ENCODE peak calls at places on chromosomes 1 and 21, in nine cellular contexts. One of them, this sample, is unnamed.
A peak's percentile ranks its signal among the peaks of the same experiment; 100 is the strongest.

GRCh38 chr1:43978551-43979260 is at the start of gene B4GALT2:
- DNase-seq in fibroblast of the aortic adventitia: no peak
- DNase-seq in glutamatergic neuron: peak; percentile 59
- DNase-seq in foreskin fibroblast: no peak
- DNase-seq in WTC11: peak; percentile 45
- DNase-seq in heart left ventricle: peak; percentile 58
- DNase-seq in type B pancreatic cell: peak; percentile 76
- DNase-seq in endothelial cell of umbilical vein: peak; percentile 24
- DNase-seq in Calu3: peak; percentile 60
- DNase-seq in this sample: peak; percentile 69

GRCh38 chr1:162335126-162335525 is 41.5 kb downstream of the SPATA46 start:
- DNase-seq in heart left ventricle: peak; percentile 66
- DNase-seq in glutamatergic neuron: no peak
- DNase-seq in Calu3: no peak
- DNase-seq in WTC11: no peak
- DNase-seq in fibroblast of the aortic adventitia: no peak
- DNase-seq in type B pancreatic cell: no peak
- DNase-seq in foreskin fibroblast: no peak
- DNase-seq in endothelial cell of umbilical vein: peak; percentile 89
- DNase-seq in this sample: no peak

GRCh38 chr1:167912294-167912693 is 1.6 kb downstream of the ADCY10 start:
- DNase-seq in foreskin fibroblast: no peak
- DNase-seq in endothelial cell of umbilical vein: no peak
- DNase-seq in WTC11: peak; percentile 24
- DNase-seq in heart left ventricle: no peak
- DNase-seq in fibroblast of the aortic adventitia: no peak
- DNase-seq in Calu3: no peak
- DNase-seq in glutamatergic neuron: no peak
- DNase-seq in type B pancreatic cell: no peak
- DNase-seq in this sample: no peak

GRCh38 chr1:206856674-206857464 is 8.6 kb upstream of the IL20 start:
- DNase-seq in fibroblast of the aortic adventitia: no peak
- DNase-seq in glutamatergic neuron: no peak
- DNase-seq in type B pancreatic cell: no peak
- DNase-seq in Calu3: no peak
- DNase-seq in endothelial cell of umbilical vein: no peak
- DNase-seq in heart left ventricle: no peak
- DNase-seq in foreskin fibroblast: no peak
- DNase-seq in WTC11: no peak
- DNase-seq in this sample: peak; percentile 5

GRCh38 chr21:31180256-31181088 is 142.2 kb upstream of the KRTAP19-8 start:
- DNase-seq in heart left ventricle: no peak
- DNase-seq in glutamatergic neuron: no peak
- DNase-seq in type B pancreatic cell: no peak
- DNase-seq in WTC11: no peak
- DNase-seq in fibroblast of the aortic adventitia: peak; percentile 70
- DNase-seq in Calu3: peak; percentile 2
- DNase-seq in foreskin fibroblast: no peak
- DNase-seq in endothelial cell of umbilical vein: peak; percentile 39
- DNase-seq in this sample: peak; percentile 64

GRCh38 chr1:9128161-9128519 is 762 bp downstream of the GPR157 start:
- DNase-seq in WTC11: no peak
- DNase-seq in foreskin fibroblast: no peak
- DNase-seq in type B pancreatic cell: no peak
- DNase-seq in Calu3: peak; percentile 15
- DNase-seq in heart left ventricle: peak; percentile 68
- DNase-seq in glutamatergic neuron: no peak
- DNase-seq in fibroblast of the aortic adventitia: no peak
- DNase-seq in endothelial cell of umbilical vein: no peak
- DNase-seq in this sample: no peak

GRCh38 chr1:99737016-99737415 is 29.4 kb downstream of the FRRS1 start:
- DNase-seq in fibroblast of the aortic adventitia: peak; percentile 78
- DNase-seq in heart left ventricle: no peak
- DNase-seq in foreskin fibroblast: peak; percentile 48
- DNase-seq in glutamatergic neuron: peak; percentile 22
- DNase-seq in WTC11: peak; percentile 20
- DNase-seq in endothelial cell of umbilical vein: peak; percentile 84
- DNase-seq in type B pancreatic cell: no peak
- DNase-seq in Calu3: no peak
- DNase-seq in this sample: peak; percentile 78

GRCh38 chr1:147630447-147630846 is 39.9 kb downstream of the ACP6 start:
- DNase-seq in endothelial cell of umbilical vein: no peak
- DNase-seq in Calu3: no peak
- DNase-seq in type B pancreatic cell: no peak
- DNase-seq in fibroblast of the aortic adventitia: peak; percentile 70
- DNase-seq in WTC11: no peak
- DNase-seq in heart left ventricle: no peak
- DNase-seq in foreskin fibroblast: no peak
- DNase-seq in glutamatergic neuron: peak; percentile 37
- DNase-seq in this sample: no peak

GRCh38 chr1:112926858-112927257 is 29.1 kb downstream of the SLC16A1 start:
- DNase-seq in fibroblast of the aortic adventitia: no peak
- DNase-seq in type B pancreatic cell: no peak
- DNase-seq in WTC11: no peak
- DNase-seq in foreskin fibroblast: no peak
- DNase-seq in endothelial cell of umbilical vein: no peak
- DNase-seq in glutamatergic neuron: no peak
- DNase-seq in Calu3: no peak
- DNase-seq in heart left ventricle: no peak
- DNase-seq in this sample: no peak

DNA sequence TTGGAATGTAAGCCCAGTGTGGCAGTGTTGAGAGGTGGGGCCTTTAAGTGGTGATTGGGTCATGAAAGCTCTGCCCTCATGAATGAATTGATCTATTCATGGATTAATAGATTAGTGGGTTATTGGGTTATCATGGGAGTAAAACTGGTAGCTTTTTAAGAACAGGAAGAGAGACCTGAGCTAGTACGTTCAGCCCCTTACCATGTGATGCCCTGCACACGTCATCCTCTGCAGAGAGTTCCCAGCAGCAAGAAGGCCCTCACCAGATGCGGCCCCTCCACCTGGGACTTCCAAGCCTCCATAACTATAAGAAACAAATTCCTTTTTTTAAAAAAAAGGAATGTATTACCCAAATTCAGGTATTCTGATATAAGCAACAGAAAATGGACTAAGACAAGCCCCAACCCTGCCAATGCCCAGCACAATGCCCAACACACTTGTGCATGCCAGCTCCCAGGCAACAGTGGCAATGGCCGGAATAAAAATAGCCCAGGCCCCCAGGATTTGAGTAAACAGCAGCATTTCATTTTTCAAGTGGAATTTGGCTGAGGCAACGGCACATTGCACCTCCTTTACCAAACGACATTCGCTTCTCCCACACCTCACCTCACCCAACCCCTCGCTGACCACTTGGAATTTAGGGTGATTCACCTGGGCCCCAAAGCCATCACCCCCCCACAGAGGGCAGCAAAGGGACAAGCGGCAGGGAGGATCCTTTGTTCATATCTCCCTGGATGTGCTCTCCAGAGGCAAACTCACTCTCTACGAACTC is 215.9 kb downstream of the TOMM20 start:
- DNase-seq in foreskin fibroblast: no peak
- DNase-seq in heart left ventricle: no peak
- DNase-seq in fibroblast of the aortic adventitia: no peak
- DNase-seq in Calu3: no peak
- DNase-seq in endothelial cell of umbilical vein: no peak
- DNase-seq in glutamatergic neuron: no peak
- DNase-seq in WTC11: peak; percentile 40
- DNase-seq in type B pancreatic cell: no peak
- DNase-seq in this sample: no peak
- TF ChIP-seq CTCF in foreskin fibroblast: no peak
- TF ChIP-seq CTCF in heart left ventricle: peak; percentile 11
- TF ChIP-seq CTCF in fibroblast of the aortic adventitia: no peak
- TF ChIP-seq CTCF in Calu3: no peak
- TF ChIP-seq CTCF in endothelial cell of umbilical vein: no peak
- TF ChIP-seq CTCF in glutamatergic neuron: no peak
- TF ChIP-seq CTCF in WTC11: no peak
- TF ChIP-seq CTCF in type B pancreatic cell: no peak
- TF ChIP-seq CTCF in this sample: no peak

GRCh38 chr1:1245178-1245839 is 1.2 kb downstream of the C1QTNF12 start:
- DNase-seq in fibroblast of the aortic adventitia: no peak
- DNase-seq in glutamatergic neuron: no peak
- DNase-seq in type B pancreatic cell: no peak
- DNase-seq in Calu3: no peak
- DNase-seq in heart left ventricle: no peak
- DNase-seq in WTC11: no peak
- DNase-seq in endothelial cell of umbilical vein: no peak
- DNase-seq in foreskin fibroblast: no peak
- DNase-seq in this sample: no peak

GRCh38 chr1:1246230-1246600 is 307 bp downstream of the C1QTNF12 start:
- DNase-seq in WTC11: peak; percentile 50
- DNase-seq in glutamatergic neuron: no peak
- DNase-seq in foreskin fibroblast: no peak
- DNase-seq in fibroblast of the aortic adventitia: no peak
- DNase-seq in type B pancreatic cell: no peak
- DNase-seq in endothelial cell of umbilical vein: no peak
- DNase-seq in heart left ventricle: no peak
- DNase-seq in Calu3: no peak
- DNase-seq in this sample: no peak

GRCh38 chr1:1246601-1247340 is at the start of gene C1QTNF12:
- DNase-seq in glutamatergic neuron: no peak
- DNase-seq in type B pancreatic cell: no peak
- DNase-seq in Calu3: no peak
- DNase-seq in fibroblast of the aortic adventitia: no peak
- DNase-seq in foreskin fibroblast: no peak
- DNase-seq in WTC11: peak; percentile 49
- DNase-seq in heart left ventricle: no peak
- DNase-seq in endothelial cell of umbilical vein: no peak
- DNase-seq in this sample: no peak

GRCh38 chr1:1244192-1244811 is 2.2 kb downstream of the C1QTNF12 start:
- DNase-seq in WTC11: no peak
- DNase-seq in fibroblast of the aortic adventitia: no peak
- DNase-seq in glutamatergic neuron: no peak
- DNase-seq in Calu3: peak; percentile 55
- DNase-seq in heart left ventricle: no peak
- DNase-seq in foreskin fibroblast: no peak
- DNase-seq in type B pancreatic cell: no peak
- DNase-seq in endothelial cell of umbilical vein: no peak
- DNase-seq in this sample: no peak

DNA sequence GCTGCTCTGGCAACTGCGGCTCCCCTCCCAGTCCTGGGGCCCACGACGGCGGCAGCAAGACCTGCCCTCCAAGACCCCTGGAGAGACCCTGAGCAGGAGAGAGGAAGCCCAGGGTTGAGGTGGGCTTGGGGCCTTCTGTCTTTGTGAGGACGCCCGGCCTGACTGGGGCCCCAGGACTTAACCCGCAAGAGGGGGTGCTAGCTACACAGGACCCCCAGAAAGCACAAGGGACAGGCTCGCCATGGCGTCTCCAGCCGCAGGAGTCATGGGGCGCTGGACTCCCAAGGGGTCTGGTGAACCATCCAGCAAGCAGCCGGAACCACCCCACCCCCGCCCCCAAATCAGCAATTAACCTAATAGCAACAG is 699 bp downstream of the C1QTNF12 start:
- DNase-seq in glutamatergic neuron: no peak
- DNase-seq in fibroblast of the aortic adventitia: no peak
- DNase-seq in Calu3: no peak
- DNase-seq in foreskin fibroblast: no peak
- DNase-seq in endothelial cell of umbilical vein: no peak
- DNase-seq in WTC11: no peak
- DNase-seq in type B pancreatic cell: no peak
- DNase-seq in heart left ventricle: no peak
- DNase-seq in this sample: no peak
- TF ChIP-seq CTCF in glutamatergic neuron: no peak
- TF ChIP-seq CTCF in fibroblast of the aortic adventitia: no peak
- TF ChIP-seq CTCF in Calu3: no peak
- TF ChIP-seq CTCF in foreskin fibroblast: no peak
- TF ChIP-seq CTCF in endothelial cell of umbilical vein: no peak
- TF ChIP-seq CTCF in WTC11: no peak
- TF ChIP-seq CTCF in type B pancreatic cell: no peak
- TF ChIP-seq CTCF in heart left ventricle: no peak
- TF ChIP-seq CTCF in this sample: no peak

DNA sequence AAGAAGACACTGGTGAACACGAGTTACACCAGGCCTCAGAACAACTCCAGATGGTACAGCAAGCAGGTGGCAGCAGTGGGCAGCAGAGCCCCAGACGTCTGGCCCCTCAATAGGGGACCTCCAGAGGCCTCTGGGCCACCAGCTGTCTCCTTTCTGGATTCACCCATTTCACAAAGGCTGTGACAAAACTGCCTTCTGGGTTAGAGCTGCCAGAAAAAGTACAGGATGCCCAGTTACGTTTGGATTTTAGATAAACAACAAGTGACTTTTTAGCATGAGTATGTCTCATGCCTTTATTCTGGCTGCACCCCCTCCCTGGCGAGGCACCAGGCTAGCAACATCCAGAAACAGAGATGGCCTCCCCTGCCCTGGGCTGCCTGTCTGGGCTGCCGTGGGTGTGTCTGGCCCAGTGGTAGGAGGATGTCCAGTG is 30.1 kb downstream of the ITPKB start:
- DNase-seq in type B pancreatic cell: no peak
- DNase-seq in endothelial cell of umbilical vein: no peak
- DNase-seq in fibroblast of the aortic adventitia: no peak
- DNase-seq in heart left ventricle: no peak
- DNase-seq in glutamatergic neuron: peak; percentile 51
- DNase-seq in Calu3: no peak
- DNase-seq in WTC11: no peak
- DNase-seq in foreskin fibroblast: no peak
- DNase-seq in this sample: no peak
- TF ChIP-seq CTCF in type B pancreatic cell: no peak
- TF ChIP-seq CTCF in endothelial cell of umbilical vein: no peak
- TF ChIP-seq CTCF in fibroblast of the aortic adventitia: no peak
- TF ChIP-seq CTCF in heart left ventricle: no peak
- TF ChIP-seq CTCF in glutamatergic neuron: no peak
- TF ChIP-seq CTCF in Calu3: no peak
- TF ChIP-seq CTCF in WTC11: no peak
- TF ChIP-seq CTCF in foreskin fibroblast: no peak
- TF ChIP-seq CTCF in this sample: peak; percentile 10

GRCh38 chr21:34857122-34857713 is 188.4 kb downstream of the CLIC6 start:
- DNase-seq in WTC11: no peak
- DNase-seq in fibroblast of the aortic adventitia: no peak
- DNase-seq in Calu3: no peak
- DNase-seq in endothelial cell of umbilical vein: peak; percentile 35
- DNase-seq in type B pancreatic cell: no peak
- DNase-seq in heart left ventricle: no peak
- DNase-seq in glutamatergic neuron: no peak
- DNase-seq in foreskin fibroblast: no peak
- DNase-seq in this sample: no peak

GRCh38 chr21:34861302-34861701 is 187.8 kb downstream of the RUNX1 start:
- DNase-seq in fibroblast of the aortic adventitia: no peak
- DNase-seq in WTC11: no peak
- DNase-seq in Calu3: no peak
- DNase-seq in endothelial cell of umbilical vein: no peak
- DNase-seq in glutamatergic neuron: no peak
- DNase-seq in heart left ventricle: no peak
- DNase-seq in foreskin fibroblast: no peak
- DNase-seq in type B pancreatic cell: no peak
- DNase-seq in this sample: no peak

GRCh38 chr21:34858559-34858958 is 189.8 kb downstream of the CLIC6 start:
- DNase-seq in fibroblast of the aortic adventitia: no peak
- DNase-seq in glutamatergic neuron: no peak
- DNase-seq in type B pancreatic cell: no peak
- DNase-seq in heart left ventricle: no peak
- DNase-seq in foreskin fibroblast: no peak
- DNase-seq in WTC11: no peak
- DNase-seq in Calu3: no peak
- DNase-seq in endothelial cell of umbilical vein: no peak
- DNase-seq in this sample: no peak

GRCh38 chr21:34859976-34860653 is 189.0 kb downstream of the RUNX1 start:
- DNase-seq in Calu3: no peak
- DNase-seq in WTC11: no peak
- DNase-seq in foreskin fibroblast: no peak
- DNase-seq in type B pancreatic cell: no peak
- DNase-seq in fibroblast of the aortic adventitia: no peak
- DNase-seq in endothelial cell of umbilical vein: no peak
- DNase-seq in heart left ventricle: no peak
- DNase-seq in glutamatergic neuron: no peak
- DNase-seq in this sample: no peak

GRCh38 chr21:34857874-34858273 is 189.1 kb downstream of the CLIC6 start:
- DNase-seq in Calu3: no peak
- DNase-seq in heart left ventricle: no peak
- DNase-seq in foreskin fibroblast: no peak
- DNase-seq in fibroblast of the aortic adventitia: no peak
- DNase-seq in WTC11: no peak
- DNase-seq in glutamatergic neuron: no peak
- DNase-seq in type B pancreatic cell: no peak
- DNase-seq in endothelial cell of umbilical vein: no peak
- DNase-seq in this sample: no peak
- TF ChIP-seq CTCF in Calu3: no peak
- TF ChIP-seq CTCF in heart left ventricle: no peak
- TF ChIP-seq CTCF in foreskin fibroblast: peak; percentile 24
- TF ChIP-seq CTCF in fibroblast of the aortic adventitia: peak; percentile 34
- TF ChIP-seq CTCF in WTC11: no peak
- TF ChIP-seq CTCF in glutamatergic neuron: peak; percentile 36
- TF ChIP-seq CTCF in type B pancreatic cell: peak; percentile 43
- TF ChIP-seq CTCF in endothelial cell of umbilical vein: peak; percentile 21
- TF ChIP-seq CTCF in this sample: peak; percentile 30

This sample was measured in A673.